ENCODE peak calls at places on chromosome 16, in eight cellular contexts. One of them, this sample, is unnamed.

GRCh38 chr16:1216296-1216619 is 8.8 kb downstream of the TPSG1 start:
- DNase-seq in GM13977: no peak
- DNase-seq in GM23338: no peak
- DNase-seq in heart left ventricle: no peak
- DNase-seq in gastrocnemius medialis: no peak
- DNase-seq in Caco-2: no peak
- DNase-seq in upper lobe of right lung: no peak
- DNase-seq in kidney: no peak
- DNase-seq in this sample: no peak

GRCh38 chr16:83924686-83925085 is 25.8 kb downstream of the MLYCD start:
- DNase-seq in GM23338: no peak
- DNase-seq in kidney: no peak
- DNase-seq in GM13977: no peak
- DNase-seq in gastrocnemius medialis: no peak
- DNase-seq in heart left ventricle: peak; percentile 21
- DNase-seq in upper lobe of right lung: peak; percentile 56
- DNase-seq in Caco-2: no peak
- DNase-seq in this sample: no peak

GRCh38 chr16:85655216-85656129 is 33.3 kb downstream of the GINS2 start:
- DNase-seq in Caco-2: no peak
- DNase-seq in GM23338: no peak
- DNase-seq in heart left ventricle: no peak
- DNase-seq in kidney: peak; percentile 71
- DNase-seq in GM13977: no peak
- DNase-seq in gastrocnemius medialis: no peak
- DNase-seq in upper lobe of right lung: no peak
- DNase-seq in this sample: no peak

GRCh38 chr16:84819644-84820304 is at the start of gene CRISPLD2:
- DNase-seq in kidney: peak; percentile 97
- DNase-seq in gastrocnemius medialis: peak; percentile 90
- DNase-seq in GM23338: peak; percentile 97
- DNase-seq in heart left ventricle: peak; percentile 97
- DNase-seq in Caco-2: peak; percentile 97
- DNase-seq in GM13977: peak; percentile 90
- DNase-seq in upper lobe of right lung: peak; percentile 96
- DNase-seq in this sample: peak; percentile 97

GRCh38 chr16:85624646-85625045 is 11.5 kb downstream of the GSE1 start:
- DNase-seq in heart left ventricle: no peak
- DNase-seq in Caco-2: no peak
- DNase-seq in gastrocnemius medialis: no peak
- DNase-seq in GM13977: no peak
- DNase-seq in GM23338: no peak
- DNase-seq in upper lobe of right lung: no peak
- DNase-seq in kidney: no peak
- DNase-seq in this sample: no peak

GRCh38 chr16:87017388-87018012 is 299.7 kb downstream of the C16orf95 start:
- DNase-seq in kidney: no peak
- DNase-seq in upper lobe of right lung: no peak
- DNase-seq in GM23338: peak; percentile 62
- DNase-seq in Caco-2: no peak
- DNase-seq in gastrocnemius medialis: no peak
- DNase-seq in heart left ventricle: no peak
- DNase-seq in GM13977: no peak
- DNase-seq in this sample: no peak

GRCh38 chr16:67767953-67768352 is 38.4 kb downstream of the RANBP10 start:
- DNase-seq in kidney: no peak
- DNase-seq in gastrocnemius medialis: no peak
- DNase-seq in Caco-2: no peak
- DNase-seq in GM23338: no peak
- DNase-seq in upper lobe of right lung: no peak
- DNase-seq in GM13977: no peak
- DNase-seq in heart left ventricle: no peak
- DNase-seq in this sample: no peak

GRCh38 chr16:14608111-14608566 is 21.9 kb downstream of the PARN start:
- DNase-seq in gastrocnemius medialis: no peak
- DNase-seq in upper lobe of right lung: no peak
- DNase-seq in GM23338: no peak
- DNase-seq in kidney: no peak
- DNase-seq in Caco-2: no peak
- DNase-seq in heart left ventricle: no peak
- DNase-seq in GM13977: peak; percentile 57
- DNase-seq in this sample: no peak

GRCh38 chr16:47956881-47957280 is 198.9 kb downstream of the ABCC12 start:
- DNase-seq in kidney: no peak
- DNase-seq in GM13977: no peak
- DNase-seq in gastrocnemius medialis: no peak
- DNase-seq in upper lobe of right lung: no peak
- DNase-seq in heart left ventricle: no peak
- DNase-seq in GM23338: no peak
- DNase-seq in Caco-2: no peak
- DNase-seq in this sample: no peak

GRCh38 chr16:85554791-85555548 is 58.2 kb upstream of the GSE1 start:
- DNase-seq in Caco-2: peak; percentile 56
- DNase-seq in heart left ventricle: peak; percentile 76
- DNase-seq in GM23338: peak; percentile 38
- DNase-seq in kidney: peak; percentile 89
- DNase-seq in GM13977: peak; percentile 83
- DNase-seq in gastrocnemius medialis: peak; percentile 70
- DNase-seq in upper lobe of right lung: peak; percentile 82
- DNase-seq in this sample: no peak

GRCh38 chr16:1871974-1872635 is at the start of gene MEIOB:
- DNase-seq in GM23338: peak; percentile 94
- DNase-seq in upper lobe of right lung: peak; percentile 70
- DNase-seq in heart left ventricle: no peak
- DNase-seq in gastrocnemius medialis: no peak
- DNase-seq in Caco-2: no peak
- DNase-seq in GM13977: no peak
- DNase-seq in kidney: peak; percentile 75
- DNase-seq in this sample: no peak

GRCh38 chr16:67278773-67279295 is 498 bp upstream of the PLEKHG4 start:
- DNase-seq in gastrocnemius medialis: no peak
- DNase-seq in upper lobe of right lung: no peak
- DNase-seq in GM23338: peak; percentile 26
- DNase-seq in heart left ventricle: peak; percentile 20
- DNase-seq in Caco-2: peak; percentile 64
- DNase-seq in kidney: peak; percentile 82
- DNase-seq in GM13977: peak; percentile 83
- DNase-seq in this sample: no peak

GRCh38 chr16:12417051-12417818 is 386.5 kb downstream of the CPPED1 start:
- DNase-seq in kidney: no peak
- DNase-seq in heart left ventricle: no peak
- DNase-seq in GM13977: no peak
- DNase-seq in Caco-2: no peak
- DNase-seq in gastrocnemius medialis: no peak
- DNase-seq in GM23338: no peak
- DNase-seq in upper lobe of right lung: no peak
- DNase-seq in this sample: no peak

GRCh38 chr16:78323315-78323714 is 223.9 kb downstream of the WWOX start:
- DNase-seq in GM23338: no peak
- DNase-seq in upper lobe of right lung: no peak
- DNase-seq in kidney: no peak
- DNase-seq in gastrocnemius medialis: no peak
- DNase-seq in GM13977: no peak
- DNase-seq in Caco-2: no peak
- DNase-seq in heart left ventricle: no peak
- DNase-seq in this sample: no peak

GRCh38 chr16:87002717-87003413 is 314.3 kb downstream of the C16orf95 start:
- DNase-seq in GM13977: no peak
- DNase-seq in GM23338: no peak
- DNase-seq in heart left ventricle: no peak
- DNase-seq in upper lobe of right lung: no peak
- DNase-seq in kidney: no peak
- DNase-seq in gastrocnemius medialis: no peak
- DNase-seq in Caco-2: no peak
- DNase-seq in this sample: no peak

GRCh38 chr16:85626191-85626951 is 13.2 kb downstream of the GSE1 start:
- DNase-seq in upper lobe of right lung: no peak
- DNase-seq in GM23338: peak; percentile 75
- DNase-seq in Caco-2: no peak
- DNase-seq in gastrocnemius medialis: no peak
- DNase-seq in kidney: no peak
- DNase-seq in GM13977: no peak
- DNase-seq in heart left ventricle: peak; percentile 66
- DNase-seq in this sample: no peak

GRCh38 chr16:53022374-53022773 is 30.3 kb downstream of the CHD9NB start:
- DNase-seq in upper lobe of right lung: no peak
- DNase-seq in gastrocnemius medialis: no peak
- DNase-seq in heart left ventricle: no peak
- DNase-seq in kidney: no peak
- DNase-seq in GM23338: peak; percentile 87
- DNase-seq in Caco-2: peak; percentile 73
- DNase-seq in GM13977: peak; percentile 46
- DNase-seq in this sample: peak; percentile 43

GRCh38 chr16:16109453-16110110 is 113.7 kb downstream of the ABCC6 start:
- DNase-seq in upper lobe of right lung: no peak
- DNase-seq in Caco-2: no peak
- DNase-seq in heart left ventricle: no peak
- DNase-seq in gastrocnemius medialis: no peak
- DNase-seq in kidney: no peak
- DNase-seq in GM23338: no peak
- DNase-seq in GM13977: no peak
- DNase-seq in this sample: no peak

GRCh38 chr16:77866769-77867168 is 78.4 kb downstream of the VAT1L start:
- DNase-seq in gastrocnemius medialis: no peak
- DNase-seq in Caco-2: no peak
- DNase-seq in kidney: no peak
- DNase-seq in upper lobe of right lung: no peak
- DNase-seq in GM13977: no peak
- DNase-seq in heart left ventricle: no peak
- DNase-seq in GM23338: no peak
- DNase-seq in this sample: no peak

GRCh38 chr16:31215287-31216115 is 1.4 kb downstream of the PYDC1 start:
- DNase-seq in heart left ventricle: peak; percentile 68
- DNase-seq in kidney: peak; percentile 84
- DNase-seq in GM23338: peak; percentile 95
- DNase-seq in GM13977: peak; percentile 78
- DNase-seq in gastrocnemius medialis: peak; percentile 83
- DNase-seq in Caco-2: peak; percentile 77
- DNase-seq in upper lobe of right lung: peak; percentile 82
- DNase-seq in this sample: no peak

GRCh38 chr16:10033561-10033960 is 148.7 kb downstream of the GRIN2A start:
- DNase-seq in Caco-2: no peak
- DNase-seq in heart left ventricle: no peak
- DNase-seq in GM23338: no peak
- DNase-seq in upper lobe of right lung: no peak
- DNase-seq in kidney: no peak
- DNase-seq in GM13977: no peak
- DNase-seq in gastrocnemius medialis: no peak
- DNase-seq in this sample: no peak

GRCh38 chr16:51201604-51202003 is 50.5 kb upstream of the SALL1 start:
- DNase-seq in GM23338: peak; percentile 21
- DNase-seq in kidney: no peak
- DNase-seq in upper lobe of right lung: no peak
- DNase-seq in GM13977: no peak
- DNase-seq in gastrocnemius medialis: no peak
- DNase-seq in heart left ventricle: no peak
- DNase-seq in Caco-2: no peak
- DNase-seq in this sample: no peak
- TF ChIP-seq CTCF in GM23338: peak; percentile 51
- TF ChIP-seq CTCF in kidney: no peak
- TF ChIP-seq CTCF in upper lobe of right lung: no peak
- TF ChIP-seq CTCF in GM13977: no peak
- TF ChIP-seq CTCF in gastrocnemius medialis: no peak
- TF ChIP-seq CTCF in heart left ventricle: no peak
- TF ChIP-seq CTCF in Caco-2: no peak
- TF ChIP-seq CTCF in this sample: no peak

DNA sequence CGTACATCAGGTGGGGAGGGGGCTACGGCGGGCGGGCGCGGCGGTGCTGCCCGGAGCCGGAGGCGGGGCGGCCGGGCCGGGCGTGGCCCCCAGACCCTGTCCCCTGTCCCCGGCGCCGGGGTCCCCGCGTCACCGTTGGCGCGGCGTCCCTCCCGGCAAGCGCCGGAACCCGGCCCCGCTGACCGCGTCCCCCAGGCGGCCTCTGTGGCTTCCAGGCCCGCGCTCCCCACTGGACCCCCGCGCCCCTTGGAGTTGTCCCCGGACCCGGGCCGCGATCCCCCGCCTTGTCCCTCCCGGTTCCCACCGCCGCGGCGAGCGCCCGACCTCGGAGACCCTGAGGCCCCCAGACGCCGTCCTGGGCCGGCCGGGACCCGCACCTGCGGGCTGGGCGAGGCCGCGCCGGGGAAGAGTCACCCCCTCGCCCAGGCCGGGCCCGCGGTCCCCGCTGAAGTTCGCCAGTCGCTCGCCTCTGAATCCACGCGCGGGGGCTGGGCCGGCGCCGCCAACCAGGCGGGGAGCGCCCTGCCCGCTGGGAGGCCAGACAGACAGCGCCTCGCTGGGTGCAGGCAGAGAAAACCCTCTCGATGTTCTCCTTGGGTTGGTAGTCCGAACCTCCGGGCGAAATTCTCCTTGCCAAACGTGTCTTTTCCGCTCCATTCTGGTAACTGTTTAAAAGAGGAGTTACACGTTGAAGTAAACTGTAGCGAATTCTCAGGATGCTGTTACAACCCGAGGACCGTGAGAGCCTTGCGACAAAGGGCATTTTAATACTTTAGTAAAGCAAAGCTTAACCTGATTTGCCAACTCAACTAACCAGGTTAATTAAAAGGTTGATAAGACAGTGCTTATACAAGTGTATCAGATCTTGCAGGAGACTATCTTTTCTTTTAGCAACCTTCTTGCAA is 761 bp downstream of the GAN start:
- DNase-seq in gastrocnemius medialis: peak; percentile 34
- DNase-seq in GM13977: peak; percentile 52
- DNase-seq in GM23338: peak; percentile 33
- DNase-seq in heart left ventricle: peak; percentile 67
- DNase-seq in kidney: peak; percentile 87
- DNase-seq in upper lobe of right lung: peak; percentile 82
- DNase-seq in Caco-2: peak; percentile 65
- DNase-seq in this sample: peak; percentile 69
- TF ChIP-seq CTCF in gastrocnemius medialis: no peak
- TF ChIP-seq CTCF in GM13977: peak; percentile 18
- TF ChIP-seq CTCF in GM23338: no peak
- TF ChIP-seq CTCF in heart left ventricle: peak; percentile 14
- TF ChIP-seq CTCF in kidney: no peak
- TF ChIP-seq CTCF in upper lobe of right lung: no peak
- TF ChIP-seq CTCF in Caco-2: no peak
- TF ChIP-seq CTCF in this sample: no peak

DNA sequence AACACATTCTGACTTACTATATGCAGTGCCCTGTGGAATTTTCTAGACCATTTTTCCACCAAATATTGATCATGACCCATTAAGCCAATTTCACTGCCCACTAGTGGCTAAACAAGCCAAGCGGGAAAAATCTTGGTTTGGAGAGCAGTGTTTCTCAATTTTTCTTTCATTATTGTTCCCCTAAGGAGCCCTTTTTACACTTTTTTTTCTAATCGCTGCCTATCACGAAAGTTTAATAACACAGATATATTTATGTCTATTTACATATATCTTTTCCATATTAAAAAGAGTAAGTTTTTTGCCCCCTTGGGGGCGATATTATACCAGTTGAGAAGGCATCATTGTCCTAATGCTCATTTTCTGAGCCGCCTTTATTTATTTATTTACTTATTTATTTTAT is 10.8 kb upstream of the TLCD3B start:
- DNase-seq in Caco-2: no peak
- DNase-seq in GM23338: peak; percentile 40
- DNase-seq in heart left ventricle: no peak
- DNase-seq in GM13977: no peak
- DNase-seq in gastrocnemius medialis: no peak
- DNase-seq in kidney: no peak
- DNase-seq in upper lobe of right lung: no peak
- DNase-seq in this sample: no peak
- TF ChIP-seq CTCF in Caco-2: no peak
- TF ChIP-seq CTCF in GM23338: peak; percentile 64
- TF ChIP-seq CTCF in heart left ventricle: peak; percentile 48
- TF ChIP-seq CTCF in GM13977: peak; percentile 2
- TF ChIP-seq CTCF in gastrocnemius medialis: no peak
- TF ChIP-seq CTCF in kidney: peak; percentile 17
- TF ChIP-seq CTCF in upper lobe of right lung: peak; percentile 46
- TF ChIP-seq CTCF in this sample: peak; percentile 60

GRCh38 chr16:66164581-66164980 is 201.9 kb upstream of the CDH5 start:
- DNase-seq in gastrocnemius medialis: no peak
- DNase-seq in GM23338: no peak
- DNase-seq in upper lobe of right lung: no peak
- DNase-seq in kidney: no peak
- DNase-seq in heart left ventricle: no peak
- DNase-seq in GM13977: no peak
- DNase-seq in Caco-2: no peak
- DNase-seq in this sample: no peak
- TF ChIP-seq CTCF in gastrocnemius medialis: no peak
- TF ChIP-seq CTCF in GM23338: no peak
- TF ChIP-seq CTCF in upper lobe of right lung: no peak
- TF ChIP-seq CTCF in kidney: no peak
- TF ChIP-seq CTCF in heart left ventricle: no peak
- TF ChIP-seq CTCF in GM13977: no peak
- TF ChIP-seq CTCF in Caco-2: no peak
- TF ChIP-seq CTCF in this sample: no peak